ENCODE peak calls at places on chromosomes 16 and 17, in six cellular contexts. C is lower leg skin; T is endothelial cell; J is activated T-helper 1 cell treated with anti-CD3 and anti-CD28 coated beads, Interleukin-2, amount 50 U/mL, for 16 hours; F is DMS 273 treated with DMSO at 0.1 percent for 48 hours; I is neuronal stem cell. B is an unnamed sample.

GRCh38 chr16:24188751-24189318 is 67.3 kb upstream of the CACNG3 start:
- DNase-seq in I (no peak), F (no peak), C (no peak), J (no peak), T (no peak), B (no peak)

GRCh38 chr16:69057400-69058378 is 47.8 kb upstream of the HAS3 start:
- DNase-seq in J (no peak), F (no peak), C (no peak), T (no peak), I (no peak), B (no peak)

GRCh38 chr17:60039096-60039495 is 39.6 kb downstream of the HEATR6 start:
- DNase-seq in C (no peak), I (no peak), F (no peak), T (no peak), J (no peak), B (peak; percentile 5)

GRCh38 chr16:489606-490005 is 37.9 kb upstream of the CAPN15 start:
- DNase-seq in F (no peak), I (no peak), J (no peak), C (no peak), T (no peak), B (no peak)

GRCh38 chr17:44911133-44912001 is 3.9 kb downstream of the GFAP start:
- DNase-seq in F (no peak), J (peak; percentile 18), T (peak; percentile 61), I (peak; percentile 55), C (no peak), B (peak; percentile 91)

GRCh38 chr17:73474370-73474988 is 162.7 kb upstream of the CDC42EP4 start:
- DNase-seq in I (no peak), C (peak; percentile 89), T (no peak), F (peak; percentile 30), J (no peak), B (peak; percentile 70)

GRCh38 chr16:48963306-48963705 is 318.3 kb downstream of the CBLN1 start:
- DNase-seq in J (no peak), T (no peak), F (no peak), I (no peak), C (no peak), B (peak; percentile 20)

GRCh38 chr16:88479795-88480760 is 27.0 kb downstream of the ZFPM1 start:
- DNase-seq in J (no peak), C (no peak), F (no peak), I (no peak), T (no peak), B (no peak)

GRCh38 chr17:62017912-62018311 is 47.2 kb downstream of the MED13 start:
- DNase-seq in C (no peak), J (no peak), T (no peak), F (no peak), I (no peak), B (no peak)

GRCh38 chr17:7233701-7234099 is 617 bp downstream of the DVL2 start:
- DNase-seq in T (no peak), C (no peak), J (no peak), F (no peak), I (no peak), B (no peak)

GRCh38 chr17:28466521-28467048 is 6.9 kb upstream of the SLC13A2 start:
- DNase-seq in I (no peak), T (no peak), J (no peak), F (no peak), C (no peak), B (peak; percentile 9)

GRCh38 chr17:83103200-83103937 is 24.0 kb downstream of the METRNL start:
- DNase-seq in I (no peak), F (no peak), T (no peak), J (no peak), C (no peak), B (peak; percentile 76)

GRCh38 chr17:39016193-39017153 is 49.3 kb upstream of the FBXO47 start:
- DNase-seq in J (no peak), C (peak; percentile 54), F (no peak), T (no peak), I (no peak), B (no peak)

GRCh38 chr16:57131351-57131970 is 39.1 kb downstream of the CPNE2 start:
- DNase-seq in F (no peak), T (no peak), I (no peak), C (no peak), J (no peak), B (no peak)

GRCh38 chr16:12573300-12573699 is 230.4 kb downstream of the CPPED1 start:
- DNase-seq in J (no peak), I (no peak), F (no peak), C (no peak), T (no peak), B (no peak)

GRCh38 chr17:3546997-3547396 is 10.6 kb downstream of the TRPV3 start:
- DNase-seq in C (no peak), F (no peak), I (no peak), T (no peak), J (no peak), B (no peak)

GRCh38 chr17:40448213-40448638 is 5.0 kb downstream of the IGFBP4 start:
- DNase-seq in J (no peak), T (no peak), I (no peak), F (no peak), C (no peak), B (no peak)

GRCh38 chr17:36069131-36069530 is 5.1 kb downstream of the CCL18 start:
- DNase-seq in J (no peak), T (no peak), F (no peak), C (no peak), I (no peak), B (no peak)

GRCh38 chr16:680967-681745 is 946 bp downstream of the STUB1 start:
- DNase-seq in T (no peak), J (no peak), F (no peak), C (no peak), I (no peak), B (no peak)

GRCh38 chr16:3256876-3257465 is 538 bp upstream of the MEFV start:
- DNase-seq in J (no peak), T (no peak), F (no peak), I (no peak), C (no peak), B (no peak)